ENCODE peak calls at places on chromosomes 1 and 21, in four cellular contexts. B is mesendoderm, E is OCI-LY7, I is GM23248. O is an unnamed sample. For H3K4me1, the result is how much of the 10 kb centered on the place peaks cover.

GRCh38 chr21:38389891-38390290 is 108.4 kb downstream of the ERG start:
- DNase-seq in B (no peak), E (no peak), I (no peak), O (no peak)

GRCh38 chr1:219928791-219929118 is 398 bp upstream of the SLC30A10 start:
- DNase-seq in B (no peak), E (no peak), I (no peak), O (no peak)

GRCh38 chr1:107690491-107690890 is 274.5 kb downstream of the VAV3 start:
- DNase-seq in B (no peak), E (no peak), I (no peak), O (no peak)

GRCh38 chr1:22380024-22380785 is 71.4 kb upstream of the ZBTB40 start:
- DNase-seq in B (peak), E (no peak), I (peak), O (no peak)

GRCh38 chr21:34630536-34631143 is 15.7 kb upstream of the RCAN1 start:
- DNase-seq in B (peak), E (peak), I (peak), O (no peak)

GRCh38 chr1:117821382-117821755 is 108.1 kb downstream of the GDAP2 start:
- DNase-seq in B (no peak), E (no peak), I (no peak), O (no peak)

GRCh38 chr1:239810071-239810481 is 281.6 kb upstream of the FMN2 start:
- DNase-seq in B (peak), E (no peak), I (peak), O (no peak)

GRCh38 chr1:235019456-235019855 is 109.2 kb downstream of the TOMM20 start:
- DNase-seq in B (no peak), E (no peak), I (peak), O (no peak)

GRCh38 chr1:27959792-27960603 is at the start of gene XKR8:
- DNase-seq in B (peak), E (peak), I (peak), O (no peak)

GRCh38 chr1:49527606-49528305 is 496.0 kb downstream of the AGBL4 start:
- DNase-seq in B (no peak), E (no peak), I (no peak), O (no peak)

GRCh38 chr1:109691762-109692161 is 4.1 kb downstream of the GSTM1 start:
- DNase-seq in B (no peak), E (no peak), I (no peak), O (no peak)

GRCh38 chr1:1842360-1843146 is 48.3 kb downstream of the GNB1 start:
- DNase-seq in B (no peak), E (peak), I (no peak), O (no peak)

GRCh38 chr21:16573581-16573980 is 843.8 kb downstream of the USP25 start:
- DNase-seq in B (peak), E (no peak), I (peak), O (no peak)

GRCh38 chr1:156214024-156214748 is 1.4 kb downstream of the PMF1 start:
- DNase-seq in B (peak), E (no peak), I (peak), O (no peak)

GRCh38 chr1:229248821-229249817 is 21.8 kb upstream of the RAB4A start:
- DNase-seq in B (peak), E (no peak), I (no peak), O (no peak)

GRCh38 chr1:201307239-201307638 is 23.9 kb downstream of the PKP1 start:
- DNase-seq in B (no peak), E (no peak), I (peak), O (no peak)

GRCh38 chr1:43732132-43732531 is 24.8 kb downstream of the ST3GAL3 start:
- DNase-seq in B (peak), E (no peak), I (no peak), O (no peak)

GRCh38 chr1:203055166-203055799 is 29.0 kb downstream of the PPFIA4 start:
- DNase-seq in B (peak), E (no peak), I (no peak), O (peak)

GRCh38 chr1:216945506-216946080 is 222.4 kb upstream of the ESRRG start:
- DNase-seq in B (no peak), E (no peak), I (no peak), O (no peak)

GRCh38 chr1:204404629-204405028 is 7.0 kb downstream of the PPP1R15B start:
- DNase-seq in B (no peak), E (no peak), I (no peak), O (no peak)

GRCh38 chr21:40331182-40331581 is 463.9 kb downstream of the PCP4 start:
- DNase-seq in B (no peak), E (no peak), I (no peak), O (no peak)

GRCh38 chr1:47756411-47756810 is 240.8 kb downstream of the TRABD2B start:
- DNase-seq in B (no peak), E (no peak), I (no peak), O (no peak)

GRCh38 chr1:6490181-6491075 is 1.0 kb downstream of the PLEKHG5 start:
- DNase-seq in B (peak), E (peak), I (peak), O (no peak)

GRCh38 chr1:223264529-223264928 is 99.4 kb downstream of the SUSD4 start:
- DNase-seq in B (peak), E (no peak), I (no peak), O (no peak)

GRCh38 chr1:183480971-183481431 is 8.7 kb downstream of the SMG7 start:
- DNase-seq in B (peak), E (peak), I (peak), O (no peak)

GRCh38 chr1:206941766-206942418 is 4.4 kb downstream of the PIGR start:
- DNase-seq in B (no peak), E (no peak), I (no peak), O (no peak)

GRCh38 chr1:55224729-55225128 is 9.6 kb upstream of the USP24 start:
- DNase-seq in B (no peak), E (no peak), I (no peak), O (no peak)

GRCh38 chr1:84642776-84643175 is 47.5 kb downstream of the SSX2IP start:
- DNase-seq in B (no peak), E (no peak), I (no peak), O (no peak)

DNA sequence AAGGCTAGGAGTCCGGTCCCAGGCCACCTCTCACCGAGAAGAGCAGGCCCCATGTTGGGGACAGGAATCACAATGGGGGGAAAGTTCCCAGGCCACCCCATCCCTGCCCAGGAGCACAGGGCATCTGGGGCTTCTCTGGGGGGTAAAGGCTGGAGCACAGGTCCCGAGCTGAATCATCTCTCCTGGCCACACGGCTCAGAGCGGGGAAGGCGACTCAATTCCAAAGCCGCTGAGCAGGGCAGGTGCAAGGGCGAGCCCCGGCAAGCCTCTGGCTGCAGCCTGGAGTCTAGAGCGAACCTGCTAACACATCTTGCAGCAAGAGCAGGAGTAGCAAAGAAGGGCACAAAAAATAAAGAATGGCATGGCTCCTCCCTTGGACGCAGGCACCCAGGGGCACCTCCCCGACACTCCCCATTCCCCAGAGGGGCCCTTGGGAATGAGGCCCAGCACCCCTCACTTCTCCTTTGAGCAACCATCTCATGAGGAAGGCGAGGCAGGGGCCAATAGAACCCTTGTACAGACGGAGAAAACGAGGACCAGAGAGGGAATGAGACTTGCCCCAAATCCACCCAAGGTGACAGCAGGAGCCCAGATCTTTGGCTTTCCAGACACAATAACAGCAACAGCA is 20.6 kb upstream of the ALDH4A1 start:
- DNase-seq in B (no peak), E (no peak), I (no peak), O (no peak)
- H3K4me1 ChIP-seq in B (under half), E (under half), I (under half), O (under half)

DNA sequence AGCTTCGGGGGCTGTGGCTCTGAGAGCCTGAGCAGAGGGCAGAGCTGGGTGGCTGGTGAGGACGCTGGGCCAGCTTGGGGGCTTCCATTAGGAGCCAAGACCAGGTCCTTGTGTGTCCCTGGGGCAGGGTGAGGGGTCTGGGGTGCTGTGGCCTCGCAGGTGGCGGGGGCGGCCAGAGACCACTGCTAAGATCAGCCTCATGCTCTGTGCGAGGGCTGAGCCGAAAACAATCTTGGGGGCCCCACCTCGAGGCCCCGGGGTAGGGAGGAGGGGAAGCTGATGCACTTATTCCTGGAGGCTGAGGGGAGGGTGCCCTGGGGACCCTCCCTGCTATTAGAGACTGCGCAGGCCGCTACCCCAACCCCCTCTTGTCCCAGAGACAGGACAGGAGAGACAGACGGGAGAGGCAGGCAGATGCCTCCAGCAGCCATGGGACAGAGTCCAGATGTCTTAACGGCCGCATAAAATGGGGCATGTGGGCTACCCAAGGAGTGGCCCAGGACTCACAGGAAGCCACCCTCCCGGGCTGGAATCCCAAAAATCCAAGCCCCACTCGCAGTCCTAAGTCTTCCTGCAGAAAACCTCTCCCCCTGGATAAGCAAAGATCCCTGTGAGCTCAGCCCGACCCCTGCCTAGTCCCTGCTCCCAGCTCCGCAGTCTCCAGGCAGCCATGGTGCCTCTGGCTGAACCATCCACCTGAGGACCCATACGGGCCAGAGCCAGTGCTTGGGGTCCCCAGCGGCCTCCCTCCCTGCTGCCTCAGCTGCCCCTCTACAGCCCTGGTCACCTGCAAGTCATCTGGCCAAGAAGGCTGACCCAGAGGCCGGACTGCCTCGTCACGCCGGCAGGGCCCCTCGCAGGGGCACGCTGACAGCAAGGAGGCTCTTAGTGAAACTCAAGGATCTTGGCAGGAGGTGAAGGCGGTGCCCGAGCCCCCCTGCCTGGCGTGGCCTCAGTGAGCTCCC is 43.6 kb upstream of the COL18A1 start:
- DNase-seq in B (peak), E (no peak), I (no peak), O (no peak)
- H3K4me1 ChIP-seq in B (under half), E (under half), I (under half), O (under half)

GRCh38 chr1:39195166-39196111 is 9.1 kb upstream of the MACF1 start:
- DNase-seq in B (no peak), E (no peak), I (peak), O (no peak)

GRCh38 chr1:39199593-39199992 is 4.9 kb upstream of the MACF1 start:
- DNase-seq in B (no peak), E (no peak), I (no peak), O (no peak)

GRCh38 chr1:39194398-39195051 is 10.0 kb upstream of the MACF1 start:
- DNase-seq in B (peak), E (no peak), I (no peak), O (no peak)

DNA sequence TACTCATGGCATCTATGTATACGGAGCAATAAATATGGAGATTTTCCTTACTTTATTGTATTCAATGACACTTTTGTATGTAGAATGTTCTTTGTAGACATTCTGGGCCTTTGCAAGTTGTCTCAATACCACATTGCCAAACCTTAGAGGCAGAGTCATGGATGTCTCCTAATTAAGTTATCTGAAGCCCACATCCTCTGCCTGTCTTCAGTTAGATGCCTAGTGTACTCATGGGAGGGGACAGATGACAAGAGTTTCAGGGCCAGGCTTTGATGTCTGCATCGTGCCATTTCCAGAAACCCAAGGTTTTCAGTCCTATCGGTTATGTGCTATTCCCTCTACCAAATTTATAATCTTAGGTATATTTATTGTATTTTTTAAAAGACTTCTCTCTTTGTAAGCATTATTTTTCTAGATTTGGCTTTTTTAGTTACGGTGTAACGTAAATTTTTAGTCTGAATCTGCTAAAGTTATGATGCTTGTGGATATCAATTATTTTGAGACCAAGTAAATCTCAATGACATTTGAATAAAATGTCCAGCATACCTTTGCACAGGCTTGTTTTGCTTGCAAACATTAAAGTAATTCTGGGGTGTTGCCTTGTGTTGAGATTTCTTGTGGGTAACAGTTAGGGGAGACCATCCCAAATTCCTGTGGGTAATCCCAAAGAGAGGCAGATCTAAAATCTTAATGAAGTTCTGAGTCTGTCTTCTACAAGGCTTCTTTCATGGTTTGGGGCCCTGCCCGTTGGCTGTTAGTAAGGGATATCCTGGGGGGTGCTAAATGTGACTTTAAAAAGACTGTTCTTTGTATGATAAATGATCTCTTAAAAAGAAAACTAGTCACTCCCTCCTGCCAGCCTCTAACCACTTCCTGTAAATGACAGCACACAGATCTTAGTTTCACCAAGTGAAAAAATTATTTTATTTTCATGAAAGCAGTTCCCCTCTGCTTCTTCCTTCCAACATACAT is 8.0 kb upstream of the MACF1 start:
- DNase-seq in B (no peak), E (peak), I (peak), O (no peak)
- H3K4me1 ChIP-seq in B (under half), E (half or more), I (half or more), O (under half)

DNA sequence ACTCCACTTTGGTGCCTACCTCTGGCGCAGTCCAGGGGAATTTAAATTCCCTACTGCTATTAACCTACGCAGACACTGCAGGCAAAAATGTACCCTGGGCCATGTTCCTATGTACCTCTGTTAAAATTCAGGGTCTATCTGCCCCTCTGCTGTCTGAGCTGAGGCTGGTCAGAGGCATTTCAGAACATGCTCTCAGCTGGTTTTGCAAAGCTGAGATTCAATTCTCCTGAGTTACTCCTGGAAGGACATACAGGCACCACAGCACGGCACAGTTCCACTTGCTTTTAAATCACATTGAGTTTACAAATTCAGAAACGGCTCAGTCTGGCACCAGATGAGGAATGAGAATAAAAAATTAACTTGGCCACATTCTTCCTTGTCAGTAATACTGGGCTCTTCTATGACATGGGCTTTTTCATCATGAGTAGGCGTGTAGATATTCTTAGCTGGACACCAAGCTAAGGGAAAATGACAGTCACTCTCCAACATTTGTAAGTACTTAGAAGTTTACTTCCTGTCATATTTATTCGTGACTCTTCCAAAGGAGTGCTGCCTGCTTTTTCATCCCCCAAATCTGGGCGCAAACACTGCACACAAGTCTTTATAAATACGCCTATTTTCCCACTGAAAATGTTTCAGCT is 2.0 kb downstream of the C1orf198 start:
- DNase-seq in B (no peak), E (no peak), I (peak), O (no peak)
- H3K4me1 ChIP-seq in B (under half), E (under half), I (half or more), O (under half)

GRCh38 chr1:185672719-185673360 is 61.4 kb upstream of the HMCN1 start:
- DNase-seq in B (no peak), E (no peak), I (no peak), O (no peak)
- H3K4me1 ChIP-seq in B (under half), E (under half), I (under half), O (under half)

DNA sequence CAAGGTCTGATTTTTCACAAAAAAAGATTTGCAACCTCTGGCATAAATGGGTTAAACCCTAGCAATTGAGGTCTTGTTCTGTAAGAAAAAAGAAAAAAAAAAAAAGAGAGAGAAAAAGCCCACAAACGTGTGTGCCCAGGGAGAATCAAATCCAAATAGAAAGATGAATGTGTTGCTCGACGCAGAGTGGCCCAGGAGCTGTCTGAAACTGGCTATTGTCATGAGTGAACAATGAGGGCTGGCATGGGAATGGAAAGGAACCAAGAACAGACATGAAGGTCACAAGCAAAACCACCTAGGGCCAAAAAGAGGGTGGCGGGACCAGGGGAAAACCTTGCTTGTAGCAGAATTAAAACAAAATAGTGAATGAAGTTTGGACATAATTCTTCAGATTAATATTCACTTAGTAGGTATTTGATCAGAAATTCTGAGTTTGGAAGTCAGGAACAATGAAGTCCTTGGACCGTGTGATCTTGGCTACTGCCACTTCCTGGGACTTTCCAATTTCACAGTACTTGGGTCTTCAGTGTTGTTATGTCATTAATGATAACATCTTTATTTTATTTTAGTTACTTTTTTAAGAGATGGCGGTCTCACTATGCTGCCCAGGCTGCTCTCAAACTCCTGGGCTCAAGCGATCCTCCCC is 3.1 kb downstream of the ENO1 start:
- DNase-seq in B (no peak), E (no peak), I (no peak), O (no peak)
- H3K4me1 ChIP-seq in B (under half), E (under half), I (half or more), O (under half)

GRCh38 chr1:9238134-9238533 is 3.6 kb downstream of the H6PD start:
- DNase-seq in B (no peak), E (no peak), I (no peak), O (no peak)
- H3K4me1 ChIP-seq in B (under half), E (under half), I (under half), O (under half)

GRCh38 chr1:171494086-171494485 is 8.8 kb downstream of the PRRC2C start:
- DNase-seq in B (no peak), E (no peak), I (no peak), O (no peak)
- H3K4me1 ChIP-seq in B (under half), E (under half), I (under half), O (under half)